ENCODE peak calls at places on chromosomes 4 and X, in six cellular contexts. One of them, this sample, is unnamed.
A peak's percentile ranks its signal among the peaks of the same experiment; 100 is the strongest.

GRCh38 chr4:74038161-74039064 is at the start of gene CXCL3:
- DNase-seq in neuronal stem cell: peak; percentile 56
- DNase-seq in iPS-NIHi11: peak; percentile 77
- DNase-seq in fibroblast of the conjunctiva: peak; percentile 62
- DNase-seq in COR-L47: no peak
- DNase-seq in NCI-H460: peak; percentile 57
- DNase-seq in this sample: peak; percentile 56

GRCh38 chr4:112552668-112553067 is 36.7 kb upstream of the NEUROG2 start:
- DNase-seq in iPS-NIHi11: no peak
- DNase-seq in COR-L47: no peak
- DNase-seq in fibroblast of the conjunctiva: peak; percentile 51
- DNase-seq in NCI-H460: no peak
- DNase-seq in neuronal stem cell: no peak
- DNase-seq in this sample: no peak

GRCh38 chrX:124127496-124127895 is 166.0 kb downstream of the STAG2 start:
- DNase-seq in NCI-H460: no peak
- DNase-seq in iPS-NIHi11: no peak
- DNase-seq in COR-L47: no peak
- DNase-seq in neuronal stem cell: no peak
- DNase-seq in fibroblast of the conjunctiva: no peak
- DNase-seq in this sample: no peak

GRCh38 chr4:44652002-44652401 is 577 bp upstream of the YIPF7 start:
- DNase-seq in fibroblast of the conjunctiva: no peak
- DNase-seq in iPS-NIHi11: no peak
- DNase-seq in NCI-H460: no peak
- DNase-seq in neuronal stem cell: no peak
- DNase-seq in COR-L47: no peak
- DNase-seq in this sample: no peak

GRCh38 chr4:167032876-167033275 is 201.4 kb downstream of the SPOCK3 start:
- DNase-seq in iPS-NIHi11: no peak
- DNase-seq in NCI-H460: no peak
- DNase-seq in COR-L47: peak; percentile 15
- DNase-seq in fibroblast of the conjunctiva: no peak
- DNase-seq in neuronal stem cell: no peak
- DNase-seq in this sample: no peak

GRCh38 chrX:21740329-21741274 is 17.3 kb downstream of the SMPX start:
- DNase-seq in iPS-NIHi11: no peak
- DNase-seq in NCI-H460: no peak
- DNase-seq in neuronal stem cell: no peak
- DNase-seq in fibroblast of the conjunctiva: no peak
- DNase-seq in COR-L47: peak; percentile 5
- DNase-seq in this sample: no peak

GRCh38 chrX:3345281-3346081 is 971 bp downstream of the MXRA5 start:
- DNase-seq in NCI-H460: no peak
- DNase-seq in iPS-NIHi11: peak; percentile 35
- DNase-seq in fibroblast of the conjunctiva: no peak
- DNase-seq in neuronal stem cell: peak; percentile 23
- DNase-seq in COR-L47: no peak
- DNase-seq in this sample: no peak

GRCh38 chr4:40986375-40986774 is 228.0 kb downstream of the APBB2 start:
- DNase-seq in NCI-H460: no peak
- DNase-seq in iPS-NIHi11: no peak
- DNase-seq in neuronal stem cell: no peak
- DNase-seq in fibroblast of the conjunctiva: no peak
- DNase-seq in COR-L47: no peak
- DNase-seq in this sample: no peak

GRCh38 chr4:14269824-14270223 is 642.3 kb upstream of the BOD1L1 start:
- DNase-seq in NCI-H460: no peak
- DNase-seq in fibroblast of the conjunctiva: no peak
- DNase-seq in COR-L47: no peak
- DNase-seq in iPS-NIHi11: no peak
- DNase-seq in neuronal stem cell: no peak
- DNase-seq in this sample: no peak

GRCh38 chr4:185113340-185113739 is 29.7 kb upstream of the SLC25A4 start:
- DNase-seq in COR-L47: no peak
- DNase-seq in NCI-H460: no peak
- DNase-seq in neuronal stem cell: no peak
- DNase-seq in iPS-NIHi11: no peak
- DNase-seq in fibroblast of the conjunctiva: peak; percentile 13
- DNase-seq in this sample: no peak

GRCh38 chr4:55111601-55112000 is 13.8 kb downstream of the KDR start:
- DNase-seq in neuronal stem cell: no peak
- DNase-seq in fibroblast of the conjunctiva: no peak
- DNase-seq in NCI-H460: no peak
- DNase-seq in COR-L47: no peak
- DNase-seq in iPS-NIHi11: no peak
- DNase-seq in this sample: no peak

GRCh38 chrX:10932842-10933440 is 178.2 kb upstream of the HCCS start:
- DNase-seq in neuronal stem cell: no peak
- DNase-seq in COR-L47: no peak
- DNase-seq in iPS-NIHi11: no peak
- DNase-seq in NCI-H460: no peak
- DNase-seq in fibroblast of the conjunctiva: no peak
- DNase-seq in this sample: no peak

GRCh38 chr4:173763374-173763773 is 233.3 kb upstream of the HAND2 start:
- DNase-seq in iPS-NIHi11: no peak
- DNase-seq in neuronal stem cell: no peak
- DNase-seq in NCI-H460: no peak
- DNase-seq in COR-L47: no peak
- DNase-seq in fibroblast of the conjunctiva: no peak
- DNase-seq in this sample: no peak

GRCh38 chr4:51870441-51871188 is 27.7 kb downstream of the DCUN1D4 start:
- DNase-seq in fibroblast of the conjunctiva: no peak
- DNase-seq in iPS-NIHi11: no peak
- DNase-seq in NCI-H460: no peak
- DNase-seq in neuronal stem cell: no peak
- DNase-seq in COR-L47: no peak
- DNase-seq in this sample: no peak

GRCh38 chrX:18290200-18290599 is 64.3 kb downstream of the SCML2 start:
- DNase-seq in neuronal stem cell: peak; percentile 6
- DNase-seq in iPS-NIHi11: no peak
- DNase-seq in NCI-H460: no peak
- DNase-seq in fibroblast of the conjunctiva: peak; percentile 0
- DNase-seq in COR-L47: no peak
- DNase-seq in this sample: peak; percentile 21

GRCh38 chr4:6420036-6420435 is 52.4 kb downstream of the PPP2R2C start:
- DNase-seq in fibroblast of the conjunctiva: no peak
- DNase-seq in iPS-NIHi11: no peak
- DNase-seq in neuronal stem cell: no peak
- DNase-seq in COR-L47: no peak
- DNase-seq in NCI-H460: no peak
- DNase-seq in this sample: no peak

GRCh38 chr4:8681391-8681790 is 88.8 kb downstream of the CPZ start:
- DNase-seq in neuronal stem cell: no peak
- DNase-seq in COR-L47: no peak
- DNase-seq in NCI-H460: no peak
- DNase-seq in fibroblast of the conjunctiva: no peak
- DNase-seq in iPS-NIHi11: no peak
- DNase-seq in this sample: no peak

This sample was measured in HEK293T.